ENCODE peak calls at places on chromosomes 6 and 20, in six cellular contexts. One of them, this sample, is unnamed.

GRCh38 chr6:158536891-158537798 is 22.7 kb upstream of the TMEM181 start:
- DNase-seq in substantia nigra: no peak
- DNase-seq in left cardiac atrium: peak
- DNase-seq in kidney tubule cell: peak
- DNase-seq in activated CD8-positive, alpha-beta memory T cell treated with anti-CD3 and anti-CD28 coated beads for 48 hours: no peak
- DNase-seq in M059J: peak
- DNase-seq in this sample: peak

GRCh38 chr20:45892828-45893500 is 1.8 kb downstream of the CTSA start:
- DNase-seq in substantia nigra: no peak
- DNase-seq in left cardiac atrium: no peak
- DNase-seq in kidney tubule cell: no peak
- DNase-seq in activated CD8-positive, alpha-beta memory T cell treated with anti-CD3 and anti-CD28 coated beads for 48 hours: no peak
- DNase-seq in M059J: no peak
- DNase-seq in this sample: no peak

GRCh38 chr6:41719796-41720620 is 15.4 kb downstream of the TFEB start:
- DNase-seq in substantia nigra: no peak
- DNase-seq in left cardiac atrium: no peak
- DNase-seq in kidney tubule cell: no peak
- DNase-seq in activated CD8-positive, alpha-beta memory T cell treated with anti-CD3 and anti-CD28 coated beads for 48 hours: no peak
- DNase-seq in M059J: no peak
- DNase-seq in this sample: no peak

GRCh38 chr6:124867126-124867525 is 95.1 kb upstream of the RNF217 start:
- DNase-seq in substantia nigra: no peak
- DNase-seq in left cardiac atrium: no peak
- DNase-seq in kidney tubule cell: no peak
- DNase-seq in activated CD8-positive, alpha-beta memory T cell treated with anti-CD3 and anti-CD28 coated beads for 48 hours: no peak
- DNase-seq in M059J: no peak
- DNase-seq in this sample: no peak

GRCh38 chr20:1072258-1072657 is 46.1 kb upstream of the PSMF1 start:
- DNase-seq in substantia nigra: no peak
- DNase-seq in left cardiac atrium: no peak
- DNase-seq in kidney tubule cell: no peak
- DNase-seq in activated CD8-positive, alpha-beta memory T cell treated with anti-CD3 and anti-CD28 coated beads for 48 hours: no peak
- DNase-seq in M059J: no peak
- DNase-seq in this sample: no peak

GRCh38 chr6:45305546-45305945 is 22.6 kb upstream of the RUNX2 start:
- DNase-seq in substantia nigra: no peak
- DNase-seq in left cardiac atrium: no peak
- DNase-seq in kidney tubule cell: no peak
- DNase-seq in activated CD8-positive, alpha-beta memory T cell treated with anti-CD3 and anti-CD28 coated beads for 48 hours: no peak
- DNase-seq in M059J: peak
- DNase-seq in this sample: no peak

GRCh38 chr20:2524435-2525272 is 11.7 kb upstream of the TMC2 start:
- DNase-seq in substantia nigra: peak
- DNase-seq in left cardiac atrium: peak
- DNase-seq in kidney tubule cell: peak
- DNase-seq in activated CD8-positive, alpha-beta memory T cell treated with anti-CD3 and anti-CD28 coated beads for 48 hours: peak
- DNase-seq in M059J: peak
- DNase-seq in this sample: peak

GRCh38 chr6:17648745-17649144 is 48.6 kb downstream of the FAM8A1 start:
- DNase-seq in substantia nigra: no peak
- DNase-seq in left cardiac atrium: no peak
- DNase-seq in kidney tubule cell: no peak
- DNase-seq in activated CD8-positive, alpha-beta memory T cell treated with anti-CD3 and anti-CD28 coated beads for 48 hours: no peak
- DNase-seq in M059J: no peak
- DNase-seq in this sample: no peak

GRCh38 chr6:3326981-3327380 is 68.2 kb downstream of the PSMG4 start:
- DNase-seq in substantia nigra: no peak
- DNase-seq in left cardiac atrium: no peak
- DNase-seq in kidney tubule cell: no peak
- DNase-seq in activated CD8-positive, alpha-beta memory T cell treated with anti-CD3 and anti-CD28 coated beads for 48 hours: no peak
- DNase-seq in M059J: no peak
- DNase-seq in this sample: no peak

GRCh38 chr6:56292505-56293181 is 45.3 kb upstream of the COL21A1 start:
- DNase-seq in substantia nigra: peak
- DNase-seq in left cardiac atrium: no peak
- DNase-seq in kidney tubule cell: peak
- DNase-seq in activated CD8-positive, alpha-beta memory T cell treated with anti-CD3 and anti-CD28 coated beads for 48 hours: no peak
- DNase-seq in M059J: peak
- DNase-seq in this sample: peak

GRCh38 chr6:46848684-46849360 is 55.6 kb downstream of the MEP1A start:
- DNase-seq in substantia nigra: peak
- DNase-seq in left cardiac atrium: peak
- DNase-seq in kidney tubule cell: peak
- DNase-seq in activated CD8-positive, alpha-beta memory T cell treated with anti-CD3 and anti-CD28 coated beads for 48 hours: peak
- DNase-seq in M059J: peak
- DNase-seq in this sample: peak

GRCh38 chr6:51949451-51949850 is 138.0 kb downstream of the PKHD1 start:
- DNase-seq in substantia nigra: no peak
- DNase-seq in left cardiac atrium: no peak
- DNase-seq in kidney tubule cell: peak
- DNase-seq in activated CD8-positive, alpha-beta memory T cell treated with anti-CD3 and anti-CD28 coated beads for 48 hours: no peak
- DNase-seq in M059J: no peak
- DNase-seq in this sample: no peak

GRCh38 chr6:30044630-30045029 is 16.4 kb upstream of the POLR1H start:
- DNase-seq in substantia nigra: no peak
- DNase-seq in left cardiac atrium: no peak
- DNase-seq in kidney tubule cell: peak
- DNase-seq in activated CD8-positive, alpha-beta memory T cell treated with anti-CD3 and anti-CD28 coated beads for 48 hours: no peak
- DNase-seq in M059J: peak
- DNase-seq in this sample: no peak

GRCh38 chr6:20706293-20707165 is 172.3 kb downstream of the CDKAL1 start:
- DNase-seq in substantia nigra: no peak
- DNase-seq in left cardiac atrium: no peak
- DNase-seq in kidney tubule cell: peak
- DNase-seq in activated CD8-positive, alpha-beta memory T cell treated with anti-CD3 and anti-CD28 coated beads for 48 hours: no peak
- DNase-seq in M059J: peak
- DNase-seq in this sample: peak

GRCh38 chr6:21171801-21172200 is 421.8 kb upstream of the SOX4 start:
- DNase-seq in substantia nigra: no peak
- DNase-seq in left cardiac atrium: no peak
- DNase-seq in kidney tubule cell: no peak
- DNase-seq in activated CD8-positive, alpha-beta memory T cell treated with anti-CD3 and anti-CD28 coated beads for 48 hours: no peak
- DNase-seq in M059J: peak
- DNase-seq in this sample: no peak

GRCh38 chr6:14477559-14477958 is 360.0 kb downstream of the CD83 start:
- DNase-seq in substantia nigra: no peak
- DNase-seq in left cardiac atrium: no peak
- DNase-seq in kidney tubule cell: no peak
- DNase-seq in activated CD8-positive, alpha-beta memory T cell treated with anti-CD3 and anti-CD28 coated beads for 48 hours: no peak
- DNase-seq in M059J: no peak
- DNase-seq in this sample: no peak

GRCh38 chr6:17470953-17471335 is 77.5 kb downstream of the CAP2 start:
- DNase-seq in substantia nigra: no peak
- DNase-seq in left cardiac atrium: no peak
- DNase-seq in kidney tubule cell: no peak
- DNase-seq in activated CD8-positive, alpha-beta memory T cell treated with anti-CD3 and anti-CD28 coated beads for 48 hours: no peak
- DNase-seq in M059J: no peak
- DNase-seq in this sample: no peak

GRCh38 chr6:72748759-72749158 is 126.9 kb downstream of the KCNQ5 start:
- DNase-seq in substantia nigra: no peak
- DNase-seq in left cardiac atrium: no peak
- DNase-seq in kidney tubule cell: peak
- DNase-seq in activated CD8-positive, alpha-beta memory T cell treated with anti-CD3 and anti-CD28 coated beads for 48 hours: no peak
- DNase-seq in M059J: peak
- DNase-seq in this sample: peak

GRCh38 chr6:17621003-17621402 is 20.9 kb downstream of the FAM8A1 start:
- DNase-seq in substantia nigra: no peak
- DNase-seq in left cardiac atrium: no peak
- DNase-seq in kidney tubule cell: no peak
- DNase-seq in activated CD8-positive, alpha-beta memory T cell treated with anti-CD3 and anti-CD28 coated beads for 48 hours: no peak
- DNase-seq in M059J: no peak
- DNase-seq in this sample: no peak

GRCh38 chr6:64145658-64146057 is 510.1 kb downstream of the PHF3 start:
- DNase-seq in substantia nigra: no peak
- DNase-seq in left cardiac atrium: no peak
- DNase-seq in kidney tubule cell: no peak
- DNase-seq in activated CD8-positive, alpha-beta memory T cell treated with anti-CD3 and anti-CD28 coated beads for 48 hours: no peak
- DNase-seq in M059J: no peak
- DNase-seq in this sample: no peak

GRCh38 chr6:45327956-45328522 is at the start of gene RUNX2:
- DNase-seq in substantia nigra: no peak
- DNase-seq in left cardiac atrium: no peak
- DNase-seq in kidney tubule cell: peak
- DNase-seq in activated CD8-positive, alpha-beta memory T cell treated with anti-CD3 and anti-CD28 coated beads for 48 hours: no peak
- DNase-seq in M059J: peak
- DNase-seq in this sample: peak

GRCh38 chr6:18034798-18035202 is 47.4 kb upstream of the KIF13A start:
- DNase-seq in substantia nigra: no peak
- DNase-seq in left cardiac atrium: no peak
- DNase-seq in kidney tubule cell: peak
- DNase-seq in activated CD8-positive, alpha-beta memory T cell treated with anti-CD3 and anti-CD28 coated beads for 48 hours: no peak
- DNase-seq in M059J: no peak
- DNase-seq in this sample: no peak

GRCh38 chr20:46354207-46354555 is 45.9 kb upstream of the CDH22 start:
- DNase-seq in substantia nigra: no peak
- DNase-seq in left cardiac atrium: no peak
- DNase-seq in kidney tubule cell: no peak
- DNase-seq in activated CD8-positive, alpha-beta memory T cell treated with anti-CD3 and anti-CD28 coated beads for 48 hours: no peak
- DNase-seq in M059J: no peak
- DNase-seq in this sample: no peak

GRCh38 chr20:10185741-10186558 is 32.7 kb upstream of the SNAP25 start:
- DNase-seq in substantia nigra: peak
- DNase-seq in left cardiac atrium: no peak
- DNase-seq in kidney tubule cell: peak
- DNase-seq in activated CD8-positive, alpha-beta memory T cell treated with anti-CD3 and anti-CD28 coated beads for 48 hours: no peak
- DNase-seq in M059J: peak
- DNase-seq in this sample: no peak

GRCh38 chr6:136113736-136114173 is 136.4 kb downstream of the MTFR2 start:
- DNase-seq in substantia nigra: no peak
- DNase-seq in left cardiac atrium: peak
- DNase-seq in kidney tubule cell: peak
- DNase-seq in activated CD8-positive, alpha-beta memory T cell treated with anti-CD3 and anti-CD28 coated beads for 48 hours: no peak
- DNase-seq in M059J: peak
- DNase-seq in this sample: peak

GRCh38 chr20:828987-829386 is 4.5 kb upstream of the FAM110A start:
- DNase-seq in substantia nigra: no peak
- DNase-seq in left cardiac atrium: peak
- DNase-seq in kidney tubule cell: no peak
- DNase-seq in activated CD8-positive, alpha-beta memory T cell treated with anti-CD3 and anti-CD28 coated beads for 48 hours: no peak
- DNase-seq in M059J: no peak
- DNase-seq in this sample: no peak

GRCh38 chr6:106309024-106309423 is 16.5 kb downstream of the ATG5 start:
- DNase-seq in substantia nigra: no peak
- DNase-seq in left cardiac atrium: no peak
- DNase-seq in kidney tubule cell: no peak
- DNase-seq in activated CD8-positive, alpha-beta memory T cell treated with anti-CD3 and anti-CD28 coated beads for 48 hours: no peak
- DNase-seq in M059J: peak
- DNase-seq in this sample: no peak

GRCh38 chr6:15392182-15392581 is 146.3 kb downstream of the JARID2 start:
- DNase-seq in substantia nigra: no peak
- DNase-seq in left cardiac atrium: no peak
- DNase-seq in kidney tubule cell: no peak
- DNase-seq in activated CD8-positive, alpha-beta memory T cell treated with anti-CD3 and anti-CD28 coated beads for 48 hours: no peak
- DNase-seq in M059J: no peak
- DNase-seq in this sample: no peak

GRCh38 chr6:116115781-116116180 is 10.2 kb downstream of the COL10A1 start:
- DNase-seq in substantia nigra: no peak
- DNase-seq in left cardiac atrium: no peak
- DNase-seq in kidney tubule cell: no peak
- DNase-seq in activated CD8-positive, alpha-beta memory T cell treated with anti-CD3 and anti-CD28 coated beads for 48 hours: no peak
- DNase-seq in M059J: peak
- DNase-seq in this sample: peak

GRCh38 chr6:111358454-111358853 is 124.6 kb downstream of the REV3L start:
- DNase-seq in substantia nigra: no peak
- DNase-seq in left cardiac atrium: no peak
- DNase-seq in kidney tubule cell: peak
- DNase-seq in activated CD8-positive, alpha-beta memory T cell treated with anti-CD3 and anti-CD28 coated beads for 48 hours: no peak
- DNase-seq in M059J: peak
- DNase-seq in this sample: no peak

GRCh38 chr6:99151634-99152344 is 197.7 kb downstream of the FAXC start:
- DNase-seq in substantia nigra: no peak
- DNase-seq in left cardiac atrium: peak
- DNase-seq in kidney tubule cell: peak
- DNase-seq in activated CD8-positive, alpha-beta memory T cell treated with anti-CD3 and anti-CD28 coated beads for 48 hours: no peak
- DNase-seq in M059J: peak
- DNase-seq in this sample: peak

GRCh38 chr6:31643818-31644454 is 8.5 kb downstream of the BAG6 start:
- DNase-seq in substantia nigra: no peak
- DNase-seq in left cardiac atrium: no peak
- DNase-seq in kidney tubule cell: no peak
- DNase-seq in activated CD8-positive, alpha-beta memory T cell treated with anti-CD3 and anti-CD28 coated beads for 48 hours: no peak
- DNase-seq in M059J: no peak
- DNase-seq in this sample: no peak

GRCh38 chr20:40945754-40946451 is 82.7 kb upstream of the TOP1 start:
- DNase-seq in substantia nigra: peak
- DNase-seq in left cardiac atrium: peak
- DNase-seq in kidney tubule cell: peak
- DNase-seq in activated CD8-positive, alpha-beta memory T cell treated with anti-CD3 and anti-CD28 coated beads for 48 hours: no peak
- DNase-seq in M059J: peak
- DNase-seq in this sample: peak

GRCh38 chr6:39280247-39280731 is 33.9 kb downstream of the KCNK17 start:
- DNase-seq in substantia nigra: no peak
- DNase-seq in left cardiac atrium: peak
- DNase-seq in kidney tubule cell: peak
- DNase-seq in activated CD8-positive, alpha-beta memory T cell treated with anti-CD3 and anti-CD28 coated beads for 48 hours: no peak
- DNase-seq in M059J: peak
- DNase-seq in this sample: peak

GRCh38 chr6:15421945-15422733 is 176.3 kb downstream of the JARID2 start:
- DNase-seq in substantia nigra: no peak
- DNase-seq in left cardiac atrium: no peak
- DNase-seq in kidney tubule cell: peak
- DNase-seq in activated CD8-positive, alpha-beta memory T cell treated with anti-CD3 and anti-CD28 coated beads for 48 hours: no peak
- DNase-seq in M059J: peak
- DNase-seq in this sample: no peak

GRCh38 chr20:62887147-62887859 is 25.7 kb upstream of the TCFL5 start:
- DNase-seq in substantia nigra: no peak
- DNase-seq in left cardiac atrium: peak
- DNase-seq in kidney tubule cell: peak
- DNase-seq in activated CD8-positive, alpha-beta memory T cell treated with anti-CD3 and anti-CD28 coated beads for 48 hours: no peak
- DNase-seq in M059J: peak
- DNase-seq in this sample: no peak

GRCh38 chr6:107987805-107988204 is 29.8 kb upstream of the SEC63 start:
- DNase-seq in substantia nigra: no peak
- DNase-seq in left cardiac atrium: no peak
- DNase-seq in kidney tubule cell: no peak
- DNase-seq in activated CD8-positive, alpha-beta memory T cell treated with anti-CD3 and anti-CD28 coated beads for 48 hours: no peak
- DNase-seq in M059J: no peak
- DNase-seq in this sample: no peak

GRCh38 chr20:25496165-25496967 is 88.9 kb downstream of the GINS1 start:
- DNase-seq in substantia nigra: no peak
- DNase-seq in left cardiac atrium: no peak
- DNase-seq in kidney tubule cell: no peak
- DNase-seq in activated CD8-positive, alpha-beta memory T cell treated with anti-CD3 and anti-CD28 coated beads for 48 hours: no peak
- DNase-seq in M059J: no peak
- DNase-seq in this sample: no peak

GRCh38 chr20:39039261-39039660 is 77.1 kb downstream of the DHX35 start:
- DNase-seq in substantia nigra: no peak
- DNase-seq in left cardiac atrium: no peak
- DNase-seq in kidney tubule cell: no peak
- DNase-seq in activated CD8-positive, alpha-beta memory T cell treated with anti-CD3 and anti-CD28 coated beads for 48 hours: no peak
- DNase-seq in M059J: no peak
- DNase-seq in this sample: no peak